ENCODE peak calls at places on chromosomes 3 and 15, in five cellular contexts. M, F, E, N and J are unnamed samples.

GRCh38 chr15:33322091-33322490 is 11.3 kb downstream of the RYR3 start:
- DNase-seq in N (no peak), M (no peak), F (no peak), E (no peak), J (no peak)

GRCh38 chr3:132912416-132912753 is 125.8 kb upstream of the TMEM108 start:
- DNase-seq in M (no peak), N (no peak), F (no peak), E (no peak), J (no peak)

GRCh38 chr3:49867871-49868321 is 1.8 kb downstream of the CAMKV start:
- DNase-seq in E (no peak), M (no peak), F (peak; percentile 85), N (no peak), J (no peak)

GRCh38 chr3:71389191-71389590 is 194.3 kb downstream of the FOXP1 start:
- DNase-seq in M (no peak), F (no peak), N (no peak), E (no peak), J (no peak)

GRCh38 chr15:80984856-80985255 is 4.8 kb downstream of the MESD start:
- DNase-seq in N (no peak), F (no peak), M (no peak), E (no peak), J (no peak)

GRCh38 chr15:28094732-28095521 is 4.2 kb downstream of the OCA2 start:
- DNase-seq in F (peak; percentile 56), N (peak; percentile 85), M (peak; percentile 92), E (no peak), J (peak; percentile 29)

GRCh38 chr3:177281292-177281942 is 84.1 kb upstream of the TBL1XR1 start:
- DNase-seq in N (no peak), E (no peak), F (peak; percentile 82), M (no peak), J (no peak)

GRCh38 chr3:37594873-37595783 is 266.6 kb upstream of the CTDSPL start:
- DNase-seq in M (no peak), F (no peak), N (peak; percentile 57), E (no peak), J (no peak)

GRCh38 chr3:49236226-49236625 is 40.8 kb downstream of the C3orf62 start:
- DNase-seq in M (no peak), F (no peak), N (no peak), E (no peak), J (no peak)

GRCh38 chr3:186259612-186260383 is 102.2 kb downstream of the DGKG start:
- DNase-seq in E (peak; percentile 26), F (peak; percentile 96), M (peak; percentile 83), N (peak; percentile 82), J (peak; percentile 29)

GRCh38 chr3:73552700-73553099 is 72.0 kb downstream of the PDZRN3 start:
- DNase-seq in M (no peak), E (no peak), F (peak; percentile 37), N (no peak), J (no peak)

GRCh38 chr15:63491116-63491817 is 13.1 kb upstream of the USP3 start:
- DNase-seq in M (no peak), N (no peak), F (no peak), E (no peak), J (no peak)

GRCh38 chr3:10964537-10965167 is 27.9 kb upstream of the SLC6A1 start:
- DNase-seq in F (peak; percentile 59), N (no peak), M (no peak), E (no peak), J (no peak)

GRCh38 chr3:189195302-189195701 is 23.5 kb downstream of the TPRG1 start:
- DNase-seq in M (no peak), E (no peak), F (peak; percentile 22), N (no peak), J (no peak)

GRCh38 chr15:79003301-79003700 is 58.5 kb upstream of the CTSH start:
- DNase-seq in M (no peak), F (no peak), E (no peak), N (no peak), J (no peak)

GRCh38 chr3:140469491-140469890 is 208.4 kb upstream of the TRIM42 start:
- DNase-seq in F (no peak), M (no peak), N (no peak), E (no peak), J (no peak)

GRCh38 chr15:31177936-31178335 is 76.4 kb upstream of the TRPM1 start:
- DNase-seq in N (no peak), E (no peak), M (no peak), F (peak; percentile 58), J (no peak)

GRCh38 chr3:137201066-137201465 is 243.3 kb downstream of the IL20RB start:
- DNase-seq in N (no peak), F (no peak), M (no peak), E (no peak), J (no peak)

GRCh38 chr3:79515072-79515471 is 252.7 kb downstream of the ROBO1 start:
- DNase-seq in F (no peak), E (no peak), M (no peak), N (no peak), J (no peak)

GRCh38 chr15:41219381-41219780 is 11.2 kb downstream of the EXD1 start:
- DNase-seq in M (no peak), N (no peak), F (no peak), E (no peak), J (no peak)

GRCh38 chr3:44105571-44105970 is 136.1 kb upstream of the TOPAZ1 start:
- DNase-seq in N (no peak), E (no peak), F (no peak), M (no peak), J (no peak)

GRCh38 chr3:45333549-45333948 is 54.8 kb upstream of the LARS2 start:
- DNase-seq in N (no peak), M (no peak), F (peak; percentile 67), E (no peak), J (no peak)

GRCh38 chr3:37475435-37475834 is 301.1 kb upstream of the LRRFIP2 start:
- DNase-seq in N (no peak), M (no peak), E (no peak), F (no peak), J (no peak)

GRCh38 chr3:151169262-151169661 is 33.8 kb downstream of the GPR171 start:
- DNase-seq in F (no peak), M (no peak), N (no peak), E (no peak), J (no peak)

GRCh38 chr3:147358144-147358992 is 48.0 kb downstream of the ZIC4 start:
- DNase-seq in F (no peak), M (no peak), E (no peak), N (no peak), J (no peak)

GRCh38 chr3:172061724-172062184 is 22.4 kb downstream of the FNDC3B start:
- DNase-seq in N (no peak), M (no peak), F (no peak), E (no peak), J (no peak)

GRCh38 chr15:39403674-39404117 is 177.2 kb upstream of the THBS1 start:
- DNase-seq in F (no peak), M (no peak), N (no peak), E (no peak), J (no peak)

GRCh38 chr3:143977326-143978262 is 6.0 kb downstream of the DIPK2A start:
- DNase-seq in N (no peak), F (no peak), M (no peak), E (no peak), J (no peak)
- H3K27ac ChIP-seq in N (no peak overlapping the region), F (no peak overlapping the region), M (no peak overlapping the region), E (no peak overlapping the region), J (no peak overlapping the region)

GRCh38 chr15:52021892-52022540 is 3.0 kb downstream of the MAPK6 start:
- DNase-seq in M (no peak), E (no peak), F (no peak), N (no peak), J (no peak)

GRCh38 chr15:52018693-52019393 is at the start of gene MAPK6:
- DNase-seq in F (peak; percentile 93), M (peak; percentile 95), N (peak; percentile 97), E (peak; percentile 92), J (peak; percentile 93)

GRCh38 chr15:52019394-52020252 is 604 bp downstream of the MAPK6 start:
- DNase-seq in E (peak; percentile 42), F (peak; percentile 76), M (peak; percentile 94), N (peak; percentile 89), J (peak; percentile 53)

GRCh38 chr15:52021128-52021671 is 2.2 kb downstream of the MAPK6 start:
- DNase-seq in N (peak; percentile 40), E (peak; percentile 67), F (peak; percentile 80), M (no peak), J (peak; percentile 61)

DNA sequence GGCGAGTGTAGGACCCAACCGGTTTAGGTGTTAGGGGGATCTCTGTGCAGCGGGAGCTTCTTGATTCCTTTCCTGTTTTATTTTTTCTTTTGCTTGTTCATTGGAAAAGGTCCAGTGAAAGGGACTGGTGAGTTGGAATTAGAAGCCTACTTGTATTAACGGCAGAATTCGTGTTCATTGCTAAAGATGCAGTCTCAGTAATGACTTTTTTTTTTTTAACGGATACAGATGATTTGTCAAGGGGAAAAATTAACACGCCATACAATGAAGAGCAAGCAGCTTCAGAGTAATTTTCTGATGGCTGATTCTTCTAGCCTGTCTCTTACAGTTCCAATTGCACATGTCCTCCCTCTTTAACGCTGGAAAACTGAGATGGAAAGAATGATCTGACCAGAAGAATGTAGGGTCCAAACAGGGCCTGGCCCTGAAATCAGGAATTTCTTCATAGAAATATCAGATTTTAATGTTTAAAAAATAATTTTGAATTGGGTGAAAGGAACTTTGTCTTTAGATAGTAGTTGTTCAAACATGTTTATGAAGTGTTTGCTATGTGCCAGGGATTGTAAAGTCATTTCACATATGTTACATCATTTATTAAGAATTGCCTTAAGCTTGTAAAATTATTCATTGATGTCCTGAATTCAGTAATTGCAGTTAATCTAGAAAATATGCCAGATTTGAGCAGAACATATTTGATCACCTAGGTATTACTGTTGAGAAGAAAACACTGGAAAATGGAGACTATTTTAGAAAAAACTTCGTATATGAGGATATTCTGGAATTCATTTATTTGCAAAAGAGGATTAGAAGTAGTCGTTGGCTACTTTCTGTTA is 1.4 kb downstream of the MAPK6 start:
- DNase-seq in F (no peak), E (no peak), M (no peak), N (no peak), J (peak; percentile 41)
- H3K27me3 ChIP-seq in F (no peaks in the 10 kb centered on the region), E (no peaks in the 10 kb centered on the region), M (no peaks in the 10 kb centered on the region), N (no peaks in the 10 kb centered on the region), J (no peaks in the 10 kb centered on the region)

DNA sequence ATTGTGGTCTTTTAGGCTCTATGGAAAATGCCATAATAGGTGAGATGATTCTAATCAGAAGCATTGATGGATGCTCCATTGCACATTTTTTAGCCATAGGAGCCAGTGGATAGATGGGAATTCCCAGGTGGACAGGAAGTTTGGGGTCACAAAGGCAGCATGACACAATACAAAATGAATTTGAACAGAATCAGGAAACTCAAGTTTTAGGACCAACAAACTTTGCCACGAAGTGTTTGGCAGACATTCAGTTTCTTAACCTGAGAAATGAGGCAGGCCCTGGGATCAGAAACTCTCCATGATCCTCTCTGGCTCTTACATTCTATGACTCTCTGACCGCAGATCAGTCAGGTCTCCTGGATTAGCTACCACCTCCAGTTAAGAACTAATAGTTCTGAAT is 275.4 kb downstream of the TIGIT start:
- DNase-seq in E (no peak), N (no peak), F (no peak), M (no peak), J (no peak)
- H3K4me1 ChIP-seq in E (no peaks in the 10 kb centered on the region), N (no peaks in the 10 kb centered on the region), F (peaks cover 2% of the 10 kb centered on the region), M (no peaks in the 10 kb centered on the region), J (no peaks in the 10 kb centered on the region)

DNA sequence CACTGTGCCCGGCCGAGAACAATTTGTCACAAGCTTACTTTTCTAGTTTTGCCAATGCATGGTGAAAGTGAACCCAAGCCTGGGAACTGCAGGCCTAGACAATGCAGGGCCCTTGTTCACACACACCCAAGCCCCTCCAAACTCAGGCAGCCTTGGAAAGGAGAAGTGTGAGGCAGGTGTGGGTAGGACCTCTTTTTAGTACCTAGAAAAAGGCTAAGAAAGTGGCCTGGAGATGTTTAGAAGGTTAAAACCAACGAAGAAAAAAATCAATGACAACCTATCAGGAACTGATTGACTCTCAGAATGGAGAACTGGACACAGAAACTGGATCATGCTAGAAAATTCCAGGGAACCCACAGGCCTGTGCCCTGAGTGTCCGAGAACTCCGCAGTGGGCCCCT is 18.8 kb downstream of the IDH2 start:
- DNase-seq in E (no peak), M (no peak), N (no peak), F (no peak), J (no peak)
- H3K27ac ChIP-seq in E (no peak overlapping the region), M (no peak overlapping the region), N (no peak overlapping the region), F (no peak overlapping the region), J (no peak overlapping the region)